ENCODE peak calls at places on chromosomes 1 and 21, in eight cellular contexts. C is activated gamma-delta T cell treated with Interleukin-2 at 50 U/mL for 16 hours, T is mammary epithelial cell, U is lung, G is H9, D is posterior cingulate gyrus, Q is SW480, P is T1000. K is an unnamed sample.
A peak's percentile ranks its signal among the peaks of the same experiment; 100 is the strongest.

GRCh38 chr1:3547055-3548005 is 64.0 kb downstream of the MEGF6 start:
- DNase-seq in T (no peak), D (no peak), G (peak; percentile 52), C (no peak), U (no peak), P (no peak), Q (peak; percentile 78), K (peak; percentile 39)

GRCh38 chr1:229410692-229411433 is 23.0 kb downstream of the ACTA1 start:
- DNase-seq in T (peak; percentile 43), Q (peak; percentile 70), U (peak; percentile 35), C (no peak), P (peak; percentile 82), D (peak; percentile 45), G (peak; percentile 82), K (peak; percentile 34)

GRCh38 chr1:57826535-57826934 is 402.7 kb upstream of the DAB1 start:
- DNase-seq in P (no peak), U (no peak), D (no peak), C (no peak), G (no peak), T (no peak), Q (no peak), K (no peak)

GRCh38 chr1:87513270-87513669 is 184.6 kb downstream of the LMO4 start:
- DNase-seq in T (no peak), G (no peak), D (no peak), C (no peak), U (no peak), Q (peak; percentile 4), P (no peak), K (no peak)

GRCh38 chr21:28261291-28261690 is 731.4 kb downstream of the LTN1 start:
- DNase-seq in T (no peak), P (no peak), Q (no peak), G (no peak), D (no peak), U (no peak), C (no peak), K (no peak)

GRCh38 chr21:31103571-31104265 is 65.4 kb upstream of the KRTAP19-8 start:
- DNase-seq in U (no peak), P (no peak), G (no peak), D (no peak), T (no peak), C (no peak), Q (no peak), K (no peak)

GRCh38 chr1:87329051-87329755 is 523 bp downstream of the LMO4 start:
- DNase-seq in G (peak; percentile 40), T (peak; percentile 28), C (peak; percentile 34), Q (peak; percentile 48), U (peak; percentile 49), D (no peak), P (peak; percentile 41), K (peak; percentile 60)

GRCh38 chr1:36705629-36706028 is 222.9 kb upstream of the CSF3R start:
- DNase-seq in G (no peak), T (no peak), U (no peak), P (no peak), C (no peak), Q (no peak), D (peak; percentile 46), K (no peak)

GRCh38 chr1:10867138-10867721 is 70.8 kb upstream of the CASZ1 start:
- DNase-seq in P (peak; percentile 19), U (peak; percentile 38), G (peak; percentile 69), C (peak; percentile 57), D (peak; percentile 43), Q (peak; percentile 28), T (no peak), K (peak; percentile 77)

GRCh38 chr1:110235839-110236682 is 25.9 kb downstream of the KCNC4 start:
- DNase-seq in D (no peak), T (peak; percentile 92), P (no peak), C (no peak), Q (no peak), U (no peak), G (no peak), K (no peak)

GRCh38 chr1:109959974-109960744 is 24.4 kb upstream of the AHCYL1 start:
- DNase-seq in D (no peak), T (peak; percentile 14), U (no peak), C (no peak), G (peak; percentile 66), P (no peak), Q (peak; percentile 61), K (peak; percentile 26)

GRCh38 chr1:119878171-119878570 is 18.1 kb downstream of the ADAM30 start:
- DNase-seq in U (no peak), G (no peak), T (no peak), C (no peak), Q (no peak), D (no peak), P (no peak), K (no peak)

GRCh38 chr1:38000529-38001453 is 4.5 kb downstream of the FHL3 start:
- DNase-seq in C (no peak), G (peak; percentile 64), D (no peak), Q (no peak), T (peak; percentile 41), P (peak; percentile 37), U (no peak), K (peak; percentile 34)

GRCh38 chr1:29793101-29793546 is 556.8 kb downstream of the PTPRU start:
- DNase-seq in G (peak; percentile 90), C (peak; percentile 31), Q (peak; percentile 60), D (peak; percentile 89), T (peak; percentile 65), U (peak; percentile 85), P (no peak), K (peak; percentile 96)

GRCh38 chr21:29217818-29218252 is 80.9 kb upstream of the BACH1 start:
- DNase-seq in Q (peak; percentile 74), C (no peak), T (peak; percentile 94), U (no peak), G (no peak), P (peak; percentile 31), D (no peak), K (no peak)

GRCh38 chr1:65429806-65430205 is 9.3 kb downstream of the LEPR start:
- DNase-seq in T (peak; percentile 77), G (no peak), D (no peak), C (no peak), P (no peak), Q (no peak), U (no peak), K (no peak)

GRCh38 chr1:100131623-100132022 is 1.1 kb downstream of the SASS6 start:
- DNase-seq in U (no peak), D (no peak), Q (no peak), C (no peak), T (no peak), P (no peak), G (no peak), K (no peak)

GRCh38 chr1:111275780-111276433 is 14.7 kb upstream of the CHIA start:
- DNase-seq in T (peak; percentile 8), Q (no peak), C (no peak), U (no peak), G (no peak), P (no peak), D (no peak), K (no peak)

GRCh38 chr1:192807221-192807967 is 1.4 kb upstream of the RGS2 start:
- DNase-seq in U (no peak), G (no peak), P (no peak), C (no peak), T (peak; percentile 33), Q (no peak), D (no peak), K (no peak)

GRCh38 chr1:163970699-163971098 is 588.3 kb upstream of the PBX1 start:
- DNase-seq in C (no peak), Q (no peak), P (no peak), D (no peak), T (no peak), G (no peak), U (no peak), K (no peak)

GRCh38 chr1:200351826-200352549 is 57.8 kb downstream of the ZNF281 start:
- DNase-seq in T (peak; percentile 55), U (no peak), G (no peak), C (no peak), D (no peak), P (no peak), Q (no peak), K (no peak)

GRCh38 chr1:93704063-93704462 is 22.4 kb upstream of the BCAR3 start:
- DNase-seq in Q (no peak), P (no peak), C (no peak), G (peak; percentile 3), U (no peak), D (no peak), T (no peak), K (no peak)

GRCh38 chr1:162191396-162192322 is 122.2 kb downstream of the NOS1AP start:
- DNase-seq in C (no peak), Q (no peak), U (no peak), D (no peak), P (no peak), T (peak; percentile 48), G (no peak), K (no peak)

GRCh38 chr1:200039849-200040479 is 12.5 kb downstream of the NR5A2 start:
- DNase-seq in Q (peak; percentile 18), T (no peak), C (no peak), U (no peak), G (no peak), P (no peak), D (no peak), K (no peak)

GRCh38 chr1:23777979-23778814 is at the start of gene PITHD1:
- DNase-seq in T (peak; percentile 81), Q (peak; percentile 86), C (peak; percentile 67), G (peak; percentile 84), P (peak; percentile 76), D (peak; percentile 54), U (peak; percentile 73), K (peak; percentile 76)

GRCh38 chr1:163650624-163651023 is 328.9 kb downstream of the NUF2 start:
- DNase-seq in G (no peak), T (no peak), C (no peak), Q (no peak), D (no peak), P (no peak), U (no peak), K (no peak)

GRCh38 chr1:154969741-154970452 is 650 bp downstream of the SHC1 start:
- DNase-seq in C (no peak), Q (no peak), D (no peak), T (no peak), U (no peak), G (no peak), P (no peak), K (no peak)

GRCh38 chr1:50103615-50104081 is 5.1 kb upstream of the ELAVL4 start:
- DNase-seq in P (no peak), U (no peak), Q (no peak), T (no peak), D (no peak), G (no peak), C (no peak), K (no peak)

GRCh38 chr21:23016617-23017016 is 2018.4 kb downstream of the NCAM2 start:
- DNase-seq in G (peak; percentile 45), T (no peak), C (no peak), U (no peak), D (no peak), P (no peak), Q (peak; percentile 29), K (peak; percentile 46)

GRCh38 chr1:244603498-244603897 is 49.4 kb upstream of the DESI2 start:
- DNase-seq in P (no peak), Q (peak; percentile 45), T (peak; percentile 23), C (no peak), U (no peak), G (no peak), D (no peak), K (no peak)

GRCh38 chr1:235302143-235302542 is 25.8 kb downstream of the ARID4B start:
- DNase-seq in Q (no peak), G (no peak), U (no peak), C (no peak), T (no peak), D (no peak), P (no peak), K (no peak)

GRCh38 chr1:109712321-109712864 is 342 bp downstream of the GSTM5 start:
- DNase-seq in Q (no peak), T (no peak), P (no peak), D (no peak), C (no peak), G (no peak), U (peak; percentile 11), K (no peak)

GRCh38 chr1:92503926-92504750 is 17.4 kb upstream of the GFI1 start:
- DNase-seq in P (no peak), T (no peak), G (no peak), U (no peak), D (no peak), C (no peak), Q (no peak), K (no peak)

GRCh38 chr1:150764617-150765090 is 924 bp downstream of the CTSS start:
- DNase-seq in G (no peak), D (no peak), T (peak; percentile 85), P (no peak), U (no peak), Q (peak; percentile 29), C (no peak), K (no peak)

K was measured in WTC11.